ENCODE peak calls at places on chromosomes 5 and 9, in nine cellular contexts. One of them, this sample, is unnamed.

GRCh38 chr5:151158287-151158661 is 695 bp upstream of the ANXA6 start:
- DNase-seq in endodermal cell: peak; percentile 87
- DNase-seq in tibial nerve: no peak
- DNase-seq in bronchial epithelial cell: no peak
- DNase-seq in fibroblast of villous mesenchyme: no peak
- DNase-seq in adrenal gland: peak; percentile 54
- DNase-seq in upper lobe of right lung: no peak
- DNase-seq in psoas muscle: no peak
- DNase-seq in heart right ventricle: no peak
- DNase-seq in this sample: no peak

GRCh38 chr9:17315341-17315740 is 180.5 kb downstream of the CNTLN start:
- DNase-seq in endodermal cell: no peak
- DNase-seq in tibial nerve: no peak
- DNase-seq in bronchial epithelial cell: no peak
- DNase-seq in fibroblast of villous mesenchyme: no peak
- DNase-seq in adrenal gland: no peak
- DNase-seq in upper lobe of right lung: no peak
- DNase-seq in psoas muscle: no peak
- DNase-seq in heart right ventricle: no peak
- DNase-seq in this sample: peak; percentile 46

GRCh38 chr5:74851684-74852353 is 14.4 kb downstream of the FAM169A start:
- DNase-seq in endodermal cell: no peak
- DNase-seq in tibial nerve: no peak
- DNase-seq in bronchial epithelial cell: peak; percentile 50
- DNase-seq in fibroblast of villous mesenchyme: peak; percentile 42
- DNase-seq in adrenal gland: no peak
- DNase-seq in upper lobe of right lung: no peak
- DNase-seq in psoas muscle: no peak
- DNase-seq in heart right ventricle: no peak
- DNase-seq in this sample: peak; percentile 49

GRCh38 chr5:159764283-159764927 is 151.9 kb upstream of the ADRA1B start:
- DNase-seq in endodermal cell: no peak
- DNase-seq in tibial nerve: no peak
- DNase-seq in bronchial epithelial cell: no peak
- DNase-seq in fibroblast of villous mesenchyme: peak; percentile 89
- DNase-seq in adrenal gland: peak; percentile 51
- DNase-seq in upper lobe of right lung: no peak
- DNase-seq in psoas muscle: no peak
- DNase-seq in heart right ventricle: peak; percentile 37
- DNase-seq in this sample: peak; percentile 78

GRCh38 chr5:119483155-119483554 is 30.9 kb downstream of the HSD17B4 start:
- DNase-seq in endodermal cell: no peak
- DNase-seq in tibial nerve: no peak
- DNase-seq in bronchial epithelial cell: no peak
- DNase-seq in fibroblast of villous mesenchyme: no peak
- DNase-seq in adrenal gland: no peak
- DNase-seq in upper lobe of right lung: no peak
- DNase-seq in psoas muscle: no peak
- DNase-seq in heart right ventricle: no peak
- DNase-seq in this sample: no peak

GRCh38 chr9:133560311-133560710 is 25.8 kb downstream of the ADAMTSL2 start:
- DNase-seq in endodermal cell: no peak
- DNase-seq in tibial nerve: no peak
- DNase-seq in bronchial epithelial cell: no peak
- DNase-seq in fibroblast of villous mesenchyme: no peak
- DNase-seq in adrenal gland: no peak
- DNase-seq in upper lobe of right lung: no peak
- DNase-seq in psoas muscle: no peak
- DNase-seq in heart right ventricle: peak; percentile 74
- DNase-seq in this sample: no peak

GRCh38 chr9:77981332-77981731 is 50.3 kb downstream of the GNAQ start:
- DNase-seq in endodermal cell: no peak
- DNase-seq in tibial nerve: no peak
- DNase-seq in bronchial epithelial cell: peak; percentile 97
- DNase-seq in fibroblast of villous mesenchyme: no peak
- DNase-seq in adrenal gland: peak; percentile 35
- DNase-seq in upper lobe of right lung: no peak
- DNase-seq in psoas muscle: no peak
- DNase-seq in heart right ventricle: no peak
- DNase-seq in this sample: peak; percentile 54

GRCh38 chr5:56012281-56012963 is 17.7 kb upstream of the IL6ST start:
- DNase-seq in endodermal cell: no peak
- DNase-seq in tibial nerve: no peak
- DNase-seq in bronchial epithelial cell: peak; percentile 67
- DNase-seq in fibroblast of villous mesenchyme: peak; percentile 80
- DNase-seq in adrenal gland: peak; percentile 26
- DNase-seq in upper lobe of right lung: no peak
- DNase-seq in psoas muscle: no peak
- DNase-seq in heart right ventricle: peak; percentile 11
- DNase-seq in this sample: peak; percentile 57

GRCh38 chr9:69120380-69121154 is 53.5 kb upstream of the TJP2 start:
- DNase-seq in endodermal cell: peak; percentile 95
- DNase-seq in tibial nerve: no peak
- DNase-seq in bronchial epithelial cell: peak; percentile 89
- DNase-seq in fibroblast of villous mesenchyme: no peak
- DNase-seq in adrenal gland: no peak
- DNase-seq in upper lobe of right lung: peak; percentile 90
- DNase-seq in psoas muscle: no peak
- DNase-seq in heart right ventricle: no peak
- DNase-seq in this sample: no peak

GRCh38 chr9:76333319-76333880 is 60.8 kb downstream of the RFK start:
- DNase-seq in endodermal cell: peak; percentile 7
- DNase-seq in tibial nerve: no peak
- DNase-seq in bronchial epithelial cell: no peak
- DNase-seq in fibroblast of villous mesenchyme: no peak
- DNase-seq in adrenal gland: no peak
- DNase-seq in upper lobe of right lung: no peak
- DNase-seq in psoas muscle: no peak
- DNase-seq in heart right ventricle: no peak
- DNase-seq in this sample: no peak

GRCh38 chr5:58739051-58739450 is 156.2 kb downstream of the RAB3C start:
- DNase-seq in endodermal cell: no peak
- DNase-seq in tibial nerve: no peak
- DNase-seq in bronchial epithelial cell: no peak
- DNase-seq in fibroblast of villous mesenchyme: no peak
- DNase-seq in adrenal gland: no peak
- DNase-seq in upper lobe of right lung: no peak
- DNase-seq in psoas muscle: no peak
- DNase-seq in heart right ventricle: no peak
- DNase-seq in this sample: no peak

GRCh38 chr9:19969721-19970120 is 180.9 kb upstream of the SLC24A2 start:
- DNase-seq in endodermal cell: no peak
- DNase-seq in tibial nerve: no peak
- DNase-seq in bronchial epithelial cell: peak; percentile 93
- DNase-seq in fibroblast of villous mesenchyme: peak; percentile 49
- DNase-seq in adrenal gland: no peak
- DNase-seq in upper lobe of right lung: no peak
- DNase-seq in psoas muscle: no peak
- DNase-seq in heart right ventricle: no peak
- DNase-seq in this sample: no peak

GRCh38 chr5:143560378-143560777 is 156.9 kb upstream of the NR3C1 start:
- DNase-seq in endodermal cell: no peak
- DNase-seq in tibial nerve: no peak
- DNase-seq in bronchial epithelial cell: no peak
- DNase-seq in fibroblast of villous mesenchyme: no peak
- DNase-seq in adrenal gland: no peak
- DNase-seq in upper lobe of right lung: no peak
- DNase-seq in psoas muscle: no peak
- DNase-seq in heart right ventricle: no peak
- DNase-seq in this sample: no peak

GRCh38 chr5:143559586-143559985 is 156.1 kb upstream of the NR3C1 start:
- DNase-seq in endodermal cell: no peak
- DNase-seq in tibial nerve: no peak
- DNase-seq in bronchial epithelial cell: no peak
- DNase-seq in fibroblast of villous mesenchyme: no peak
- DNase-seq in adrenal gland: no peak
- DNase-seq in upper lobe of right lung: no peak
- DNase-seq in psoas muscle: no peak
- DNase-seq in heart right ventricle: no peak
- DNase-seq in this sample: no peak

GRCh38 chr5:143564417-143564816 is 160.9 kb upstream of the NR3C1 start:
- DNase-seq in endodermal cell: no peak
- DNase-seq in tibial nerve: no peak
- DNase-seq in bronchial epithelial cell: no peak
- DNase-seq in fibroblast of villous mesenchyme: no peak
- DNase-seq in adrenal gland: no peak
- DNase-seq in upper lobe of right lung: no peak
- DNase-seq in psoas muscle: no peak
- DNase-seq in heart right ventricle: no peak
- DNase-seq in this sample: no peak

GRCh38 chr5:143562935-143563334 is 159.4 kb upstream of the NR3C1 start:
- DNase-seq in endodermal cell: no peak
- DNase-seq in tibial nerve: no peak
- DNase-seq in bronchial epithelial cell: peak; percentile 90
- DNase-seq in fibroblast of villous mesenchyme: no peak
- DNase-seq in adrenal gland: no peak
- DNase-seq in upper lobe of right lung: no peak
- DNase-seq in psoas muscle: no peak
- DNase-seq in heart right ventricle: peak; percentile 57
- DNase-seq in this sample: peak; percentile 91

GRCh38 chr5:143561248-143561647 is 157.8 kb upstream of the NR3C1 start:
- DNase-seq in endodermal cell: peak; percentile 48
- DNase-seq in tibial nerve: no peak
- DNase-seq in bronchial epithelial cell: no peak
- DNase-seq in fibroblast of villous mesenchyme: no peak
- DNase-seq in adrenal gland: no peak
- DNase-seq in upper lobe of right lung: no peak
- DNase-seq in psoas muscle: no peak
- DNase-seq in heart right ventricle: no peak
- DNase-seq in this sample: no peak
- H3K4me3 ChIP-seq in endodermal cell: no peak overlapping the region
- H3K4me3 ChIP-seq in tibial nerve: no peak overlapping the region
- H3K4me3 ChIP-seq in bronchial epithelial cell: no peak overlapping the region
- H3K4me3 ChIP-seq in fibroblast of villous mesenchyme: no peak overlapping the region
- H3K4me3 ChIP-seq in adrenal gland: no peak overlapping the region
- H3K4me3 ChIP-seq in upper lobe of right lung: no peak overlapping the region
- H3K4me3 ChIP-seq in psoas muscle: no peak overlapping the region
- H3K4me3 ChIP-seq in heart right ventricle: no peak overlapping the region
- H3K4me3 ChIP-seq in this sample: no peak overlapping the region

DNA sequence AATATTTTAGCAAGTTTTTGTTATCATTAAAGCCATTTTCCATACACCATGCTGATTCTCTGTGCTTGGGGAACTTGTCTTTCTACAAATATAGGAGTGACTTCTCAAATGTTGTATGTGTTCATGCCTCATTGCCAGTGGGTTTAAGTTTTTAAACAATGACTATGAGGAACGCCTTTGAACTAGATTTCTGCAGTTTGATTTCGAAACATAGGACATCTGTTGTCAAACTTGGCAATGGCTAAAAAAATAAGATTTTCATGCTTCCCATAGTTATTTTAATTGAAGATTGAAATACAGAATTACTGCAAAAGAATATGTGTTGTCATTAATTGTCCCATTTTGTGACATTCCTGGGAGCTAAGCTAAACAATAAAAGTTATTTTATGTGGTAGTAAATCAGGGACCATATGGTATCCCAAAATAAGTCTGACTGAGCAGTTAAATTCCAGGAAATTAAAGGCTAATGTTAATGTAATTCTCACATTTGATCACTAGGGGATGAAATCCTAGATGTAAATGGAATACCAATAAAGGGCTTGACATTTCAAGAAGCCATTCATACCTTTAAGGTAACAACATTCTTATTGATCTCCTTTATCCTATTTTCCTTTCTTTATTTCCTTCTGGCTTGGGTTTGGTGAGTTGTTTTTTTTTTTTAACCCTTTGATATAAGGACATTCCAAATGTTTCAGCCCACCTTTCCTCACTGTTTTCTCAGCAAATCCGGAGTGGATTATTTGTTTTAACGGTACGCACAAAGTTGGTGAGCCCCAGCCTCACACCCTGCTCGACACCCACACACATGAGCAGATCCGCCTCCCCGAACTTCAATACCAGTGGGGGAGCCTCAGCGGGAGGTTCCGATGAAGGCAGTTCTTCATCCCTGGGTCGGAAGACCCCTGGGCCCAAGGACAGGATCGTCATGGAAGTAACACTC is 116.7 kb downstream of the GOLPH3 start:
- DNase-seq in endodermal cell: no peak
- DNase-seq in tibial nerve: no peak
- DNase-seq in bronchial epithelial cell: peak; percentile 47
- DNase-seq in fibroblast of villous mesenchyme: peak; percentile 49
- DNase-seq in adrenal gland: no peak
- DNase-seq in upper lobe of right lung: no peak
- DNase-seq in psoas muscle: no peak
- DNase-seq in heart right ventricle: no peak
- DNase-seq in this sample: no peak
- TF ChIP-seq CTCF in endodermal cell: peak; percentile 64
- TF ChIP-seq CTCF in tibial nerve: no peak
- TF ChIP-seq CTCF in bronchial epithelial cell: peak; percentile 7
- TF ChIP-seq CTCF in fibroblast of villous mesenchyme: peak; percentile 37
- TF ChIP-seq CTCF in adrenal gland: no peak
- TF ChIP-seq CTCF in upper lobe of right lung: no peak
- TF ChIP-seq CTCF in psoas muscle: peak; percentile 17
- TF ChIP-seq CTCF in heart right ventricle: peak; percentile 23
- TF ChIP-seq CTCF in this sample: peak; percentile 9

GRCh38 chr5:180804129-180804601 is 1.6 kb upstream of the MGAT1 start:
- DNase-seq in endodermal cell: no peak
- DNase-seq in tibial nerve: no peak
- DNase-seq in bronchial epithelial cell: no peak
- DNase-seq in fibroblast of villous mesenchyme: no peak
- DNase-seq in adrenal gland: no peak
- DNase-seq in upper lobe of right lung: no peak
- DNase-seq in psoas muscle: no peak
- DNase-seq in heart right ventricle: no peak
- DNase-seq in this sample: no peak
- H3K4me3 ChIP-seq in endodermal cell: no peak overlapping the region
- H3K4me3 ChIP-seq in tibial nerve: peak overlapping the region; percentile 95
- H3K4me3 ChIP-seq in bronchial epithelial cell: peak overlapping the region; percentile 92
- H3K4me3 ChIP-seq in fibroblast of villous mesenchyme: no peak overlapping the region
- H3K4me3 ChIP-seq in adrenal gland: no peak overlapping the region
- H3K4me3 ChIP-seq in upper lobe of right lung: peak overlapping the region; percentile 96
- H3K4me3 ChIP-seq in psoas muscle: peak overlapping the region; percentile 100
- H3K4me3 ChIP-seq in heart right ventricle: peak overlapping the region; percentile 100
- H3K4me3 ChIP-seq in this sample: no peak overlapping the region

GRCh38 chr5:147397616-147398015 is 112.3 kb downstream of the DPYSL3 start:
- DNase-seq in endodermal cell: peak; percentile 81
- DNase-seq in tibial nerve: no peak
- DNase-seq in bronchial epithelial cell: no peak
- DNase-seq in fibroblast of villous mesenchyme: no peak
- DNase-seq in adrenal gland: no peak
- DNase-seq in upper lobe of right lung: no peak
- DNase-seq in psoas muscle: no peak
- DNase-seq in heart right ventricle: no peak
- DNase-seq in this sample: no peak
- TF ChIP-seq CTCF in endodermal cell: peak; percentile 77
- TF ChIP-seq CTCF in tibial nerve: no peak
- TF ChIP-seq CTCF in bronchial epithelial cell: peak; percentile 23
- TF ChIP-seq CTCF in fibroblast of villous mesenchyme: peak; percentile 7
- TF ChIP-seq CTCF in adrenal gland: no peak
- TF ChIP-seq CTCF in upper lobe of right lung: no peak
- TF ChIP-seq CTCF in psoas muscle: no peak
- TF ChIP-seq CTCF in heart right ventricle: no peak
- TF ChIP-seq CTCF in this sample: peak; percentile 21

This sample was measured in astrocyte of the spinal cord.